ENCODE peak calls at places on chromosomes 4 and X, in six cellular contexts. One of them, this sample, is unnamed.

GRCh38 chrX:17361620-17362019 is 13.4 kb upstream of the NHS start:
- DNase-seq in ELR: peak
- DNase-seq in M059J: no peak
- DNase-seq in T47D: no peak
- DNase-seq in IMR-90: no peak
- DNase-seq in HEK293T: peak
- DNase-seq in this sample: no peak

GRCh38 chr4:153008578-153009199 is 72.6 kb downstream of the FHDC1 start:
- DNase-seq in HEK293T: no peak
- DNase-seq in T47D: no peak
- DNase-seq in ELR: no peak
- DNase-seq in M059J: no peak
- DNase-seq in IMR-90: no peak
- DNase-seq in this sample: no peak

GRCh38 chr4:8577972-8578371 is 2.2 kb upstream of the GPR78 start:
- DNase-seq in T47D: no peak
- DNase-seq in ELR: no peak
- DNase-seq in M059J: no peak
- DNase-seq in IMR-90: no peak
- DNase-seq in HEK293T: no peak
- DNase-seq in this sample: no peak

GRCh38 chr4:162891788-162892707 is 274.6 kb downstream of the NAF1 start:
- DNase-seq in T47D: no peak
- DNase-seq in ELR: peak
- DNase-seq in M059J: peak
- DNase-seq in HEK293T: no peak
- DNase-seq in IMR-90: no peak
- DNase-seq in this sample: no peak

GRCh38 chrX:101430457-101431078 is 22.5 kb downstream of the HNRNPH2 start:
- DNase-seq in T47D: no peak
- DNase-seq in HEK293T: no peak
- DNase-seq in ELR: peak
- DNase-seq in M059J: peak
- DNase-seq in IMR-90: peak
- DNase-seq in this sample: no peak

GRCh38 chr4:184267673-184268573 is 50.2 kb upstream of the ENPP6 start:
- DNase-seq in HEK293T: no peak
- DNase-seq in T47D: peak
- DNase-seq in ELR: peak
- DNase-seq in M059J: peak
- DNase-seq in IMR-90: peak
- DNase-seq in this sample: no peak

GRCh38 chrX:127861611-127862010 is 190.6 kb downstream of the ACTRT1 start:
- DNase-seq in IMR-90: no peak
- DNase-seq in T47D: no peak
- DNase-seq in M059J: no peak
- DNase-seq in HEK293T: no peak
- DNase-seq in ELR: no peak
- DNase-seq in this sample: no peak

GRCh38 chr4:185504098-185505047 is 30.9 kb downstream of the PDLIM3 start:
- DNase-seq in HEK293T: no peak
- DNase-seq in T47D: no peak
- DNase-seq in ELR: peak
- DNase-seq in M059J: no peak
- DNase-seq in IMR-90: peak
- DNase-seq in this sample: no peak

GRCh38 chr4:31458813-31459212 is 738.6 kb downstream of the PCDH7 start:
- DNase-seq in T47D: no peak
- DNase-seq in ELR: peak
- DNase-seq in M059J: no peak
- DNase-seq in HEK293T: no peak
- DNase-seq in IMR-90: no peak
- DNase-seq in this sample: no peak